ENCODE peak calls at places on chromosomes 13 and 19, in six cellular contexts. R, Y, V, S, H and C are unnamed samples.

GRCh38 chr19:41792513-41793413 is 3.6 kb upstream of the CEACAM3 start:
- DNase-seq in Y (peak), H (peak), R (peak), V (peak), S (peak), C (no peak)

GRCh38 chr13:112877066-112877465 is 91.9 kb upstream of the MCF2L start:
- DNase-seq in S (no peak), V (no peak), H (peak), R (no peak), Y (no peak), C (no peak)

GRCh38 chr13:113952983-113953520 is 20.8 kb downstream of the C13orf46 start:
- DNase-seq in S (no peak), H (no peak), Y (no peak), R (no peak), V (no peak), C (no peak)

GRCh38 chr13:20191902-20192469 is 752 bp downstream of the GJB2 start:
- DNase-seq in H (peak), V (no peak), Y (no peak), R (peak), S (peak), C (no peak)

GRCh38 chr19:19537321-19538048 is 580 bp upstream of the CILP2 start:
- DNase-seq in S (peak), V (no peak), R (peak), Y (no peak), H (no peak), C (no peak)

GRCh38 chr19:45522010-45522941 is 15.0 kb downstream of the VASP start:
- DNase-seq in Y (no peak), V (no peak), R (no peak), H (no peak), S (no peak), C (no peak)

GRCh38 chr13:102697264-102697663 is 2.4 kb upstream of the METTL21C start:
- DNase-seq in R (no peak), H (no peak), S (no peak), Y (no peak), V (no peak), C (no peak)

GRCh38 chr19:1045247-1045603 is 5.3 kb downstream of the ABCA7 start:
- DNase-seq in R (peak), Y (peak), V (no peak), H (peak), S (no peak), C (no peak)

GRCh38 chr13:94620286-94620896 is 18.7 kb downstream of the GPR180 start:
- DNase-seq in H (no peak), Y (peak), R (peak), V (no peak), S (peak), C (no peak)

GRCh38 chr19:40347476-40348124 is 597 bp downstream of the C19orf47 start:
- DNase-seq in Y (no peak), V (no peak), R (no peak), S (no peak), H (no peak), C (no peak)

GRCh38 chr13:45374917-45375316 is 33.9 kb upstream of the TPT1 start:
- DNase-seq in R (no peak), S (no peak), H (no peak), V (no peak), Y (no peak), C (no peak)

GRCh38 chr19:52138614-52139290 is 986 bp downstream of the ZNF616 start:
- DNase-seq in S (peak), H (no peak), Y (peak), R (peak), V (peak), C (no peak)

GRCh38 chr13:45847554-45848224 is 3.9 kb downstream of the SIAH3 start:
- DNase-seq in S (peak), Y (peak), V (peak), H (peak), R (peak), C (no peak)

GRCh38 chr19:4499855-4500254 is 18.4 kb downstream of the PLIN4 start:
- DNase-seq in V (no peak), R (no peak), S (no peak), Y (no peak), H (no peak), C (no peak)

GRCh38 chr13:113839536-113840204 is 24.2 kb downstream of the GAS6 start:
- DNase-seq in Y (no peak), V (no peak), R (peak), S (peak), H (peak), C (no peak)

GRCh38 chr13:110231348-110232047 is 75.5 kb downstream of the COL4A1 start:
- DNase-seq in R (no peak), Y (no peak), H (no peak), V (no peak), S (no peak), C (no peak)

GRCh38 chr19:1065606-1066109 is 1.3 kb upstream of the ARHGAP45 start:
- DNase-seq in Y (no peak), V (no peak), R (no peak), H (peak), S (no peak), C (no peak)

GRCh38 chr19:51735759-51736449 is 12.1 kb upstream of the HAS1 start:
- DNase-seq in R (peak), S (no peak), H (peak), V (peak), Y (peak), C (peak)

DNA sequence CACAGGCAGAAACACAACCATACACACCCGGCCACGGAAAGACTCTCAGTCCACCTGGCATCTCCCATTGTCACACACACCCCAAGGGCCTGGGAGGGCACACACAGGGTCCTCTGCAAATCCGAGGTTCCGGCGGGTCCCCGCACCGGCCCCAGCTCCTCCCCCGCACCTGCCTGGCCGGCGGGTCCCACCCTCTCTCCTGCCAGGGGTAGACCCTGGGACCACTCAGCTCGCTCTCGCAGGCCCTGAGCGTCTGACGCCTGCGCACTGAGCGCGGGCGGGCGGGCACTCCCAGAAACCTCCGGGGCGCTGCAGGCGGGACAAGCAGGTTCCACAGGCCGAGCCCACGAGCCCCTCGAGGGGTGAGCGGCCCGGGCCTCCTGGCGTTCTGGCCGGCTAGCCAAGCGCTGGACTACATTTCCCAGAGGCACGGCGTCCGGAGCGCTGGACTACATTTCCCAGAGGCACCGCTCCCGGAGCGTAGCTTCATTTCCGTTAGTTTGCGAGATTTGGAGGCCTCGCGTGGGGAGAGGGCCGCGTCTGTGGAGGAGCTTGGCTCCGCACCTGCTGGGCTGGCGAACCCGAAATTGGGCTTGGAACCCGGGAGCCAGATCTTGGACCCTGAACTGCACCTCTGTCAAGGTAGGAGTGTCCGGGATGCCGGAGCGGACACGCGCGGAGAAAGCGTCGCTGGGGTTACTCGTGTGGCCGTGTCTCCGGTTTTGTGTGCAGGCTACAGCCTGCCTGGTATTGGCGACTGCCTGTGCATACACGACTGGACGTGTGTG is at the start of gene ZNF420:
- DNase-seq in Y (peak), R (peak), H (peak), V (peak), S (peak), C (peak)
- TF ChIP-seq POLR2A in Y (peak), R (no peak), H (peak), V (no peak), S (peak), C (no peak)

GRCh38 chr13:111575719-111576118 is 255.3 kb downstream of the TEX29 start:
- DNase-seq in R (no peak), Y (no peak), S (no peak), V (no peak), H (no peak), C (no peak)

GRCh38 chr13:111573362-111573761 is 252.9 kb downstream of the TEX29 start:
- DNase-seq in R (no peak), V (no peak), Y (no peak), H (no peak), S (no peak), C (no peak)

GRCh38 chr13:111575276-111575675 is 254.8 kb downstream of the TEX29 start:
- DNase-seq in R (no peak), H (no peak), S (no peak), V (no peak), Y (no peak), C (no peak)

GRCh38 chr13:111573801-111574200 is 253.4 kb downstream of the TEX29 start:
- DNase-seq in R (no peak), V (no peak), S (no peak), H (no peak), Y (no peak), C (no peak)

DNA sequence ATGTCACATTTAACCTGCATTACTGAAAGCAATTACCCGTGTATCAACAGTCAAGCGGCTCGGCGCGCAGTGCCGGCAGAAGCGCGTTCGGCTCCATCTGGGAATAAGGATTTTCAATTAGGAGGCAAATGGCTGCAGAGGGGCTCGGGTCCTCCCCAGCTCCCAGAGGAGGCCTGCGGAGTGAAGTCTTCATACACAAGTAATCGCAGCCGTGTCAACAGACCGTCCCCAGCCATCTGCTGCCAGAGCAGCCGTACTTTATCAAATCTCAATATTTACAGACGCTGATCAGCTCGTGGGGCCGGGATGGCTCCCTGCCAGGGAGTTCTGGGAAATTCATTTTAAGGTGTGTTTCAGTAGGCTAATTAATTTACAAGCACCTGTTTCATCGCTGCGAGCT is 252.5 kb downstream of the TEX29 start:
- DNase-seq in Y (no peak), S (no peak), R (peak), H (peak), V (no peak), C (no peak)
- H3K4me3 ChIP-seq in Y (no peak), S (no peak), R (no peak), H (no peak), V (no peak), C (no peak)

GRCh38 chr19:33302175-33302973 is at the start of gene CEBPA:
- DNase-seq in Y (peak), H (peak), S (peak), R (peak), V (peak), C (peak)
- TF ChIP-seq CTCF in Y (peak), H (peak), S (peak), R (peak), V (peak), C (no peak)

GRCh38 chr19:34364830-34365462 is at the start of gene GPI:
- DNase-seq in H (peak), S (peak), Y (peak), V (peak), R (peak), C (peak)
- TF ChIP-seq POLR2A in H (peak), S (peak), Y (peak), V (no peak), R (peak), C (no peak)

DNA sequence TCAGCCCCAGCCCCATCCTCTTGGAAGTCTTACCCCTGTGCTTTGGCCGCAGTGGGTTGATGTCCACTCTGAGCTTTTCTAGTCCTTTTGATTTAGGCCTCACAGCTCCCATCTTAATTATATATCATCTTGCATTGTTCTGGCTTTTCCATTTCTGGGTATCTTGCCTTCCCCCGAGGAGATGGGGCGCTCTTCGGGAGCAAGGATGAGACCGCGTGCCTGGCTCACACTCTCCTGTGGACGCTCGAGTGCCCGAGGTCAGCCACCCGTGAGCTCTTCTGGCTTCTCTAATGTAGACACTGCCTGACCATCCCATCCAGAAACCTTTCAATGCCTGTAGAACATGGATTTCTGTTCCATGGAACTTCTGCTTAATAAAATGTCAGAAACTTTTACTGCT is 53.5 kb upstream of the GPR183 start:
- DNase-seq in Y (no peak), V (no peak), S (peak), H (no peak), R (no peak), C (peak)
- H3K4me3 ChIP-seq in Y (no peak), V (no peak), S (no peak), H (no peak), R (no peak), C (no peak)